ENCODE peak calls at places on chromosome 20, in six cellular contexts. W is GM12878, N is SK-N-SH, R is Panc1, L is HCT116, X is HL-60. H is an unnamed sample.

GRCh38 chr20:20412750-20413149 is 44.8 kb downstream of the INSM1 start:
- DNase-seq in W (no peak), N (no peak), R (no peak), L (no peak), X (no peak), H (no peak)

GRCh38 chr20:32727663-32728062 is 15.6 kb downstream of the COMMD7 start:
- DNase-seq in W (no peak), N (no peak), R (no peak), L (no peak), X (no peak), H (no peak)

GRCh38 chr20:35111141-35111888 is 18.7 kb upstream of the TRPC4AP start:
- DNase-seq in W (no peak), N (no peak), R (no peak), L (no peak), X (no peak), H (no peak)

GRCh38 chr20:51542894-51543788 is 622 bp upstream of the NFATC2 start:
- DNase-seq in W (no peak), N (no peak), R (no peak), L (no peak), X (no peak), H (no peak)

GRCh38 chr20:39474829-39475228 is 512.7 kb downstream of the DHX35 start:
- DNase-seq in W (no peak), N (no peak), R (no peak), L (no peak), X (no peak), H (no peak)

GRCh38 chr20:53576586-53577318 is 16.9 kb downstream of the ZNF217 start:
- DNase-seq in W (no peak), N (no peak), R (no peak), L (no peak), X (no peak), H (no peak)

GRCh38 chr20:58514321-58515239 is 619 bp downstream of the APCDD1L start:
- DNase-seq in W (no peak), N (no peak), R (no peak), L (no peak), X (no peak), H (peak; percentile 69)

GRCh38 chr20:11445891-11446290 is 471.8 kb upstream of the BTBD3 start:
- DNase-seq in W (no peak), N (no peak), R (no peak), L (no peak), X (no peak), H (no peak)

GRCh38 chr20:13791562-13792459 is 7.0 kb downstream of the NDUFAF5 start:
- DNase-seq in W (no peak), N (no peak), R (no peak), L (no peak), X (no peak), H (no peak)

GRCh38 chr20:56391596-56392281 is at the start of gene AURKA:
- DNase-seq in W (no peak), N (no peak), R (no peak), L (no peak), X (no peak), H (peak; percentile 11)

GRCh38 chr20:25699914-25700313 is 3.3 kb upstream of the ZNF337 start:
- DNase-seq in W (no peak), N (no peak), R (no peak), L (no peak), X (no peak), H (no peak)

GRCh38 chr20:35021063-35021462 is 65.4 kb downstream of the MYH7B start:
- DNase-seq in W (no peak), N (no peak), R (no peak), L (no peak), X (no peak), H (no peak)

GRCh38 chr20:49186535-49187329 is 1.4 kb downstream of the STAU1 start:
- DNase-seq in W (no peak), N (peak; percentile 39), R (peak; percentile 28), L (no peak), X (no peak), H (peak; percentile 35)
- TF ChIP-seq POLR2AphosphoS5 in W (no peak), N (no peak), R (no peak), L (no peak), X (no peak), H (no peak)

GRCh38 chr20:44641305-44641704 is 10.2 kb downstream of the ADA start:
- DNase-seq in W (no peak), N (no peak), R (no peak), L (no peak), X (peak; percentile 79), H (no peak)

GRCh38 chr20:44643154-44643519 is 8.4 kb downstream of the ADA start:
- DNase-seq in W (no peak), N (no peak), R (no peak), L (no peak), X (no peak), H (no peak)

GRCh38 chr20:44643596-44644383 is 7.7 kb downstream of the ADA start:
- DNase-seq in W (no peak), N (no peak), R (peak; percentile 42), L (no peak), X (no peak), H (peak; percentile 54)

GRCh38 chr20:44640522-44640921 is 11.0 kb downstream of the ADA start:
- DNase-seq in W (no peak), N (no peak), R (no peak), L (no peak), X (no peak), H (no peak)

GRCh38 chr20:44642203-44643153 is 9.0 kb downstream of the ADA start:
- DNase-seq in W (peak; percentile 77), N (peak; percentile 81), R (no peak), L (no peak), X (no peak), H (peak; percentile 75)
- TF ChIP-seq REST in W (no peak), N (no peak), R (no peak), L (no peak), X (peak; percentile 24), H (no peak)

DNA sequence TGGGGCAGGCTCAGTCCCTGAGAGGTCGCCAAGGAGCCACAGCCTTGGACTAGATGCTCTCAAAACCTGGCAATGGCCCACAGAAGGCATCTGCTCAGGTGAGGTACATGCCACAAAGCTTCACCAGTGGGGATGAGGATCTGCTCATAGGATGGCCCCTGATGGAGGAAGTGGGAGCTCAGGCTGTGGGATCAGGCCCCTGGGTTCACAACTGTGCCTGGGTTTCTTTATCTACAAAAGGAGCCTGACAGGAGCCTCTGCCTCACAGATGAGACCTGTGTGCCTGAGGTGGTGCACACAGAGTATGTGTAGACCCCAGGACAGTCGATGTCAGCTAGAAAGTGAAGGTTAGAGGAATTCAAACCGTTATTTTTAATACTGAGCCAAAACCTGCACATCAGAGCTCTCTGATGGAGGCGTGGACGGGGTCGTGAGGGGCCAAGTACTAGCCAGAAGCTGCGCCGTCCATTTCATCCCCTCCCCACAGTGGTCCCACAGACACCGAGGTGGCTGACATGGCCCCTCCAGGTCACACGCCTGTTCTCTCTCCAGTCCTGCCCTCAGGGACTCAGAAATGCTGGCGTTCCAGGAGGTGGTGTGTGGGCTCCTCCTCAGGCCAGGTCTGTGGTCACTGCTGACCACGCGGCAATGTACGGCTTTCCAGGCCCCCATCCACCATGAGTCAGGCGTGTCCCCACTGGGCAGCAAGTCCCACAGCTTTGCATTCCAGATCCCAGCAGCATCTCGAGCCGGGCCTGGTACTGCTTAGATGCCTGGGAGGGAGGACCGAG is 33.3 kb downstream of the NTSR1 start:
- DNase-seq in W (no peak), N (no peak), R (no peak), L (no peak), X (no peak), H (no peak)
- H3K27ac ChIP-seq in W (no peak overlapping the region), N (no peak overlapping the region), R (peak overlapping the region; percentile 23), L (peak overlapping the region; percentile 100), X (no peak overlapping the region), H (no peak overlapping the region)

DNA sequence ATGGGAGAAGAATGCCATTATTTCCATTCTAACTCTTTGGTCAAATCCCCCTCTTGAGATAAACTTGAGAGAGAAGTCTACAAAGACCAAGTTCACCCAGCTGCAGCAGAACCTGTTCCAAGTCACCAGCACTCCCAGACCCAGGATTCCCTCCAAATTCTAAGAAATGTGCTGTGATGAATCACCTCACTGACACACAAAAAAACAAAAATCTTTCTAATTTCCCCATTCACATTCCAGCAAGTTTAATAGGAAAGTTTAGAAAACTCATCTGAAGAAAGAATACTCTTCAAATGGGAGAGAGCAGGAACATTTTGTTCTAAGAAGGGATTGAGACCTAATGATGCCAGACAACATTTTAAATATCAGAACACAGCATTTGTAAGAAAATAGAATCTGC is 213.6 kb upstream of the PLCB4 start:
- DNase-seq in W (no peak), N (no peak), R (no peak), L (no peak), X (no peak), H (no peak)
- TF ChIP-seq POLR2AphosphoS5 in W (no peak), N (no peak), R (no peak), L (no peak), X (no peak), H (no peak)

GRCh38 chr20:48905322-48905647 is 16.2 kb upstream of the ARFGEF2 start:
- DNase-seq in W (no peak), N (no peak), R (no peak), L (no peak), X (no peak), H (no peak)
- TF ChIP-seq REST in W (no peak), N (no peak), R (no peak), L (no peak), X (no peak), H (no peak)

DNA sequence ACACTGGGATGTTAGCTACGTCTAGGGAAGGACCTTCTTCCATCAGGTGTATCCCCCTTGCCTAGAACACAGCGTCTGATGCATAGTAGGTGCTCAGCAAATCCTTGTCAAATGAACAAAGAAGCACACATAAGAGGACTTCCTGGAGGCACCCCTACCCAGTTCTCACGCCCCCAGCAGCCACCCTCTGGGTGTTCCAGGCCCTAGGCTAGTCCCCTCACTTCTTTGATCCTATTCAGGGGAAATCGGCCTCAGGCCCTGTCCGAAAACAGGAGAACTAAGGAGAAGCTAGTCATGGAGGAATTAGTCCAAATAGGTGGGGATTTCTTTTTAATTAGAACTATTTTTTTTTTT is 84.7 kb upstream of the SIRPA start:
- DNase-seq in W (no peak), N (no peak), R (no peak), L (no peak), X (no peak), H (no peak)
- H3K27ac ChIP-seq in W (no peak overlapping the region), N (no peak overlapping the region), R (no peak overlapping the region), L (no peak overlapping the region), X (peak overlapping the region; percentile 83), H (no peak overlapping the region)

GRCh38 chr20:46512943-46513844 is at the start of gene ZNF334:
- DNase-seq in W (no peak), N (peak; percentile 94), R (no peak), L (no peak), X (peak; percentile 15), H (peak; percentile 96)
- TF ChIP-seq POLR2AphosphoS5 in W (no peak), N (peak; percentile 81), R (no peak), L (no peak), X (no peak), H (peak; percentile 98)

GRCh38 chr20:4721719-4722118 is at the start of gene PRND:
- DNase-seq in W (no peak), N (no peak), R (no peak), L (no peak), X (no peak), H (no peak)
- TF ChIP-seq REST in W (no peak), N (no peak), R (no peak), L (no peak), X (no peak), H (no peak)

H was measured in GM23338.